ENCODE peak calls at places on chromosomes 13 and 19, in eight cellular contexts. L, F, Y, V, G, Q, C and X are unnamed samples.

GRCh38 chr19:19597809-19598306 is 20.6 kb downstream of the PBX4 start:
- DNase-seq in V (no peak), Q (no peak), C (peak), G (no peak), L (no peak), F (no peak), Y (no peak), X (no peak)

GRCh38 chr19:1854542-1855039 is 6.3 kb upstream of the REXO1 start:
- DNase-seq in Y (no peak), V (no peak), C (peak), L (no peak), G (no peak), Q (no peak), F (peak), X (no peak)

GRCh38 chr13:84570831-84571230 is 688.6 kb upstream of the SLITRK1 start:
- DNase-seq in C (no peak), F (no peak), L (peak), G (no peak), Q (no peak), Y (no peak), V (no peak), X (no peak)

GRCh38 chr13:95524270-95524901 is 28.1 kb upstream of the CLDN10 start:
- DNase-seq in C (no peak), Q (no peak), L (no peak), Y (no peak), V (no peak), F (peak), G (peak), X (peak)

GRCh38 chr13:74683411-74683810 is 549.2 kb upstream of the KLF12 start:
- DNase-seq in Q (no peak), G (peak), V (no peak), F (no peak), Y (no peak), C (no peak), L (no peak), X (peak)

GRCh38 chr13:25171517-25172302 is at the start of gene AMER2:
- DNase-seq in Y (no peak), C (no peak), F (no peak), V (no peak), G (no peak), L (peak), Q (peak), X (peak)

GRCh38 chr13:25421602-25422001 is 49.8 kb downstream of the ATP8A2 start:
- DNase-seq in Y (no peak), L (no peak), Q (no peak), V (no peak), F (no peak), G (no peak), C (no peak), X (no peak)

GRCh38 chr19:12723643-12724426 is at the start of gene TNPO2:
- DNase-seq in F (peak), Y (no peak), L (peak), V (peak), G (peak), C (peak), Q (peak), X (peak)

GRCh38 chr13:72696590-72696989 is 30.8 kb downstream of the MZT1 start:
- DNase-seq in V (no peak), Y (no peak), C (no peak), Q (no peak), F (no peak), G (peak), L (no peak), X (peak)

GRCh38 chr13:48731957-48732569 is 78.3 kb downstream of the CYSLTR2 start:
- DNase-seq in Y (no peak), F (peak), Q (no peak), V (no peak), L (no peak), C (peak), G (peak), X (peak)

GRCh38 chr13:72025836-72026235 is 158.8 kb upstream of the DACH1 start:
- DNase-seq in Y (no peak), L (peak), Q (no peak), V (no peak), G (no peak), F (no peak), C (no peak), X (no peak)

GRCh38 chr13:39656325-39656677 is 839 bp downstream of the COG6 start:
- DNase-seq in L (no peak), G (no peak), F (no peak), V (no peak), C (peak), Y (no peak), Q (no peak), X (peak)

GRCh38 chr13:89490661-89491060 is 1819.5 kb downstream of the SLITRK5 start:
- DNase-seq in Q (no peak), L (peak), V (no peak), Y (no peak), G (no peak), C (no peak), F (no peak), X (no peak)

GRCh38 chr13:64680739-64681138 is 2549.4 kb downstream of the PCDH9 start:
- DNase-seq in Y (no peak), Q (no peak), L (no peak), C (no peak), V (no peak), F (no peak), G (no peak), X (no peak)

GRCh38 chr13:49457221-49457620 is 13.1 kb downstream of the SETDB2 start:
- DNase-seq in G (peak), Q (no peak), F (no peak), Y (no peak), C (no peak), V (no peak), L (peak), X (no peak)

GRCh38 chr19:50723069-50723468 is at the start of gene CLEC11A:
- DNase-seq in F (peak), C (peak), L (no peak), G (no peak), Y (no peak), Q (peak), V (peak), X (peak)
- H3K4me3 ChIP-seq in F (peak), C (peak), L (peak), G (peak), Y (peak), Q (peak), V (peak), X (peak)

DNA sequence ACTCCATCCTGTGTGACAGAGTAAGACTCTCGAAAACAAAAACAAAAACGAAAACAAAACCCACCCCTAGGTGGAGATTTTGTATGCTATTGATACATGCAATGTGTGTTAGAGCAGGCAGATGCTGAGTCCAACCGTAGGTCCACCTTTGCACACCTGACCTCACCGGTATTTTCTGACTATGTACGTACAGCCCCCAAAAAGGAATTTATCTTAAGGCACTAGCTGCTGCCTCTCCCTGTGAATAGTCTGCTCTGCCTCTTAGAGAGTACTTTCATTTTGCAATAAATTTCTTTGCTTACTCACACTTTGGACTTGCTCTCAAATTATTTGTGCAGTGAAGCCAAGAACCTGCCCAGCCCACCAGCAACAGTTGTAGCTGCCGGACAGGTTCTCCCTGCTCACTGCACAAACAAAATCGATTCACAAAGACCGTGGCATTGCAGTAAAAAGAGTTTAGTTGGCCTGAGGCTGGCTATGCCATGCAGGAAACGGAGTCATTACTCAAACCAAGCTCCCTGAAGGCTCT is 8.2 kb upstream of the ZNF77 start:
- DNase-seq in F (no peak), Q (no peak), L (peak), Y (no peak), G (peak), V (no peak), C (no peak), X (no peak)
- TF ChIP-seq CTCF in F (no peak), Q (no peak), L (peak), Y (no peak), G (no peak), V (no peak), C (no peak), X (no peak)

GRCh38 chr19:38466050-38466449 is 32.6 kb downstream of the RYR1 start:
- DNase-seq in Q (no peak), Y (no peak), V (no peak), F (no peak), G (no peak), C (no peak), L (no peak), X (no peak)
- H3K4me3 ChIP-seq in Q (no peak), Y (no peak), V (no peak), F (no peak), G (no peak), C (no peak), L (no peak), X (no peak)

GRCh38 chr13:85603735-85604134 is 195.5 kb downstream of the SLITRK6 start:
- DNase-seq in Q (no peak), V (no peak), F (no peak), L (no peak), C (no peak), Y (no peak), G (no peak), X (no peak)
- TF ChIP-seq CTCF in Q (no peak), V (no peak), F (no peak), L (no peak), C (no peak), Y (no peak), G (no peak), X (no peak)

GRCh38 chr19:41565384-41565730 is 10.6 kb upstream of the CEACAM21 start:
- DNase-seq in G (no peak), Y (no peak), C (no peak), Q (no peak), V (no peak), L (no peak), F (no peak), X (no peak)
- H3K4me3 ChIP-seq in G (no peak), Y (no peak), C (no peak), Q (no peak), V (no peak), L (no peak), F (no peak), X (no peak)

GRCh38 chr13:81874253-81874652 is 1533.3 kb upstream of the SPRY2 start:
- DNase-seq in Y (no peak), L (no peak), F (no peak), V (no peak), G (no peak), Q (no peak), C (no peak), X (no peak)

GRCh38 chr13:81874681-81875661 is 1534.0 kb upstream of the SPRY2 start:
- DNase-seq in V (no peak), C (no peak), Y (no peak), L (no peak), G (peak), Q (no peak), F (no peak), X (no peak)

GRCh38 chr13:81872581-81872980 is 1531.7 kb upstream of the SPRY2 start:
- DNase-seq in V (no peak), C (no peak), Y (no peak), Q (no peak), L (no peak), F (peak), G (peak), X (no peak)
- TF ChIP-seq CTCF in V (no peak), C (no peak), Y (no peak), Q (no peak), L (no peak), F (no peak), G (peak), X (no peak)

GRCh38 chr13:22162889-22163288 is 492.0 kb downstream of the FGF9 start:
- DNase-seq in G (no peak), F (no peak), L (no peak), V (no peak), Y (no peak), C (no peak), Q (no peak), X (no peak)

DNA sequence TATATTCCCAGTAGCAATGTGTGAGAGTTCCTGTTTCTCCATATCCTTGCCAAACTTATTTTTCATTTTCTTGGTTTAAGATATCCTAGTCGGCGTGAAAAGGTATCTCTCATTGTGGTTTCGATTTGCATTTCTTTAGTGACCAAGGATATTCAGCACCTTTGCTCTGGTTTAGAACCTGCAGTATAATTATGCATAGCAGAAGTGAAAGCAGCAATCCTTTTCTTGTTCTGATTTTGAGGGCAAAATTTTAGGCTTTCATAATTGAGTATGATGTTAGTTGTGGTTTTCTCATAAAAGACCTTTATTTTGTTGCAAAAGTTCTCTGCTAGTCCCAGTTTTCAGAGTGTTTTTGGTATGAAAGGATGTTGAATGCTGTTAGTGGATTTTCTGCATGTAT is 491.0 kb downstream of the FGF9 start:
- DNase-seq in Q (no peak), G (no peak), Y (no peak), C (no peak), L (no peak), V (no peak), F (no peak), X (no peak)
- H3K4me3 ChIP-seq in Q (no peak), G (no peak), Y (no peak), C (no peak), L (no peak), V (no peak), F (no peak), X (no peak)

GRCh38 chr13:97977376-97977705 is 23.9 kb downstream of the IPO5 start:
- DNase-seq in G (peak), Q (no peak), F (no peak), L (peak), C (peak), V (no peak), Y (no peak), X (no peak)
- TF ChIP-seq CTCF in G (no peak), Q (no peak), F (no peak), L (no peak), C (no peak), V (no peak), Y (no peak), X (no peak)

GRCh38 chr19:35421362-35421761 is 26.7 kb upstream of the FFAR2 start:
- DNase-seq in Y (no peak), C (no peak), V (no peak), L (no peak), F (no peak), G (no peak), Q (no peak), X (no peak)
- H3K4me3 ChIP-seq in Y (no peak), C (no peak), V (no peak), L (no peak), F (no peak), G (no peak), Q (no peak), X (no peak)